ENCODE peak calls at places on chromosomes 12 and 14, in five cellular contexts. D is adrenal gland, F is suprapubic skin, B is stomach, L is ovary. M is an unnamed sample. For H3K4me1, the result is how much of the 10 kb centered on the place peaks cover.

GRCh38 chr12:89101440-89101839 is 250.9 kb downstream of the DUSP6 start:
- DNase-seq in F (no peak), B (no peak), L (no peak), D (no peak), M (no peak)

GRCh38 chr14:68247281-68247680 is 427.7 kb downstream of the RAD51B start:
- DNase-seq in L (no peak), F (no peak), B (no peak), D (no peak), M (no peak)

GRCh38 chr12:3117628-3118027 is 40.4 kb downstream of the TSPAN9 start:
- DNase-seq in F (no peak), D (no peak), L (no peak), B (no peak), M (no peak)

GRCh38 chr12:124497658-124498057 is 69.8 kb downstream of the NCOR2 start:
- DNase-seq in D (peak), F (peak), L (no peak), B (no peak), M (no peak)

GRCh38 chr12:77681726-77682125 is 149.0 kb upstream of the NAV3 start:
- DNase-seq in F (no peak), D (no peak), B (no peak), L (no peak), M (no peak)

GRCh38 chr14:74670726-74671125 is 42.2 kb downstream of the AREL1 start:
- DNase-seq in D (no peak), B (no peak), L (no peak), F (no peak), M (no peak)

GRCh38 chr12:115227137-115227615 is 543.2 kb upstream of the TBX3 start:
- DNase-seq in F (no peak), B (no peak), D (peak), L (no peak), M (no peak)

GRCh38 chr12:80262372-80263170 is 163.2 kb downstream of the OTOGL start:
- DNase-seq in B (no peak), F (no peak), D (no peak), L (no peak), M (no peak)

GRCh38 chr12:70964867-70965469 is 44.4 kb upstream of the PTPRR start:
- DNase-seq in D (no peak), L (no peak), F (no peak), B (no peak), M (no peak)

GRCh38 chr14:82502043-82502442 is 968.4 kb upstream of the SEL1L start:
- DNase-seq in D (no peak), L (no peak), B (no peak), F (no peak), M (no peak)

GRCh38 chr12:19434538-19434937 is 4.8 kb upstream of the AEBP2 start:
- DNase-seq in F (no peak), L (no peak), B (no peak), D (peak), M (no peak)

GRCh38 chr12:102631274-102631673 is 150.9 kb upstream of the IGF1 start:
- DNase-seq in D (no peak), F (no peak), B (no peak), L (no peak), M (no peak)

GRCh38 chr14:47833006-47833405 is 157.6 kb upstream of the MDGA2 start:
- DNase-seq in F (no peak), D (no peak), B (no peak), L (no peak), M (no peak)

GRCh38 chr12:78666584-78666983 is 198.0 kb upstream of the SYT1 start:
- DNase-seq in F (no peak), D (no peak), L (no peak), B (no peak), M (no peak)

GRCh38 chr14:67199016-67199415 is 9.8 kb downstream of the GARIN2 start:
- DNase-seq in L (no peak), F (no peak), D (no peak), B (no peak), M (no peak)

GRCh38 chr12:78096909-78097597 is 266.4 kb downstream of the NAV3 start:
- DNase-seq in D (peak), B (no peak), F (no peak), L (no peak), M (no peak)

GRCh38 chr12:32336261-32336660 is 63.1 kb upstream of the FGD4 start:
- DNase-seq in D (no peak), F (no peak), B (no peak), L (no peak), M (no peak)

GRCh38 chr14:105146181-105146975 is 22.2 kb downstream of the JAG2 start:
- DNase-seq in D (no peak), F (no peak), B (no peak), L (no peak), M (no peak)

GRCh38 chr12:39287817-39288216 is 155.1 kb downstream of the KIF21A start:
- DNase-seq in B (no peak), L (no peak), D (peak), F (no peak), M (no peak)

GRCh38 chr12:89821901-89822300 is 113.3 kb upstream of the ATP2B1 start:
- DNase-seq in L (no peak), F (no peak), D (no peak), B (no peak), M (no peak)

GRCh38 chr14:25400607-25401206 is 350.8 kb upstream of the STXBP6 start:
- DNase-seq in B (peak), L (no peak), D (peak), F (no peak), M (peak)

GRCh38 chr12:111366583-111366982 is 2.3 kb downstream of the PHETA1 start:
- DNase-seq in B (no peak), L (no peak), D (no peak), F (no peak), M (no peak)

GRCh38 chr14:102159841-102160240 is 20.1 kb downstream of the WDR20 start:
- DNase-seq in B (no peak), L (no peak), D (no peak), F (no peak), M (no peak)

GRCh38 chr14:47676301-47676617 is 854 bp upstream of the MDGA2 start:
- DNase-seq in B (no peak), D (no peak), F (no peak), L (no peak), M (no peak)

GRCh38 chr12:4664111-4664510 is 15.2 kb downstream of the NDUFA9 start:
- DNase-seq in L (no peak), F (no peak), B (no peak), D (no peak), M (no peak)

GRCh38 chr12:80966001-80966400 is 28.3 kb upstream of the LIN7A start:
- DNase-seq in L (no peak), B (no peak), F (no peak), D (no peak), M (no peak)

GRCh38 chr14:69181491-69181890 is 9.8 kb upstream of the EXD2 start:
- DNase-seq in L (no peak), D (no peak), F (no peak), B (no peak), M (no peak)

GRCh38 chr12:95851609-95852008 is 7.1 kb upstream of the SNRPF start:
- DNase-seq in D (no peak), F (no peak), L (no peak), B (no peak), M (no peak)

GRCh38 chr12:62446741-62447452 is 19.7 kb upstream of the MON2 start:
- DNase-seq in L (no peak), B (no peak), F (no peak), D (no peak), M (no peak)

GRCh38 chr12:115638753-115639666 is 638.5 kb downstream of the MED13L start:
- DNase-seq in F (no peak), D (no peak), B (no peak), L (no peak), M (no peak)

GRCh38 chr12:112515868-112516267 is 97.1 kb downstream of the PTPN11 start:
- DNase-seq in L (no peak), B (no peak), D (no peak), F (no peak), M (no peak)

GRCh38 chr14:21454843-21455550 is 926 bp downstream of the CHD8 start:
- DNase-seq in D (no peak), F (no peak), L (no peak), B (no peak), M (no peak)

GRCh38 chr12:56007148-56007891 is 10.2 kb downstream of the SUOX start:
- DNase-seq in F (peak), D (peak), L (peak), B (peak), M (peak)
- TF ChIP-seq POLR2A in F (no peak), D (no peak), L (no peak), B (no peak), M (no peak)

DNA sequence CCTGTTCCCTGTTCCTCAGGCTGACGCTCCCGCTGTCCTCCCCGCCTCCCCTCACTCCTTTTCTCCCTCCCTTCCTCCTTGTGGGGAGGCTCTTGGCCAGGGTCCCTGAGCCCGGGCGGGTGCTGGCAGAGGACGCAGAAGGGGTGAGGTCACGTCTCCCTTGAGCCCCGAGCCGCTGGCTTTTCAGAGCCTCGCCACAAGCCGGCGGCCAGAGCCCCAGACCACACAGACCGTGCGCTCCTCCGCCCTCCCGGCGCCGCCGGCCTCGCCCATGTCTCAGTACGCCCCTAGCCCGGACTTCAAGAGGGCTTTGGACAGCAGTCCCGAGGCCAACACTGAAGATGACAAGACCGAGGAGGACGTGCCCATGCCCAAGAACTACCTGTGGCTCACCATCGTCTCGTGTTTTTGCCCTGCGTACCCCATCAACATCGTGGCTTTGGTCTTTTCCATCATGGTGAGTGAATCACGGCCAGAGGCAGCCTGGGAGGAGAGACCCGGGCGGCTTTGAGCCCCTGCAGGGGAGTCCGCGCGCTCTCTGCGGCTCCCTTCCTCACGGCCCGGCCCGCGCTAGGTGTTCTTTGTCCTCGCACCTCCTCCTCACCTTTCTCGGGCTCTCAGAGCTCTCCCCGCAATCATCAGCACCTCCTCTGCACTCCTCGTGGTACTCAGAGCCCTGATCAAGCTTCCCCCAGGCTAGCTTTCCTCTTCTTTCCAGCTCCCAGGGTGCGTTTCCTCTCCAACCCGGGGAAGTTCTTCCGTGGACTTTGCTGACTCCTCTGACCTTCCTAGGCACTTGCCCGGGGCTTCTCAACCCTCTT is at the start of gene TMEM233:
- DNase-seq in D (no peak), F (no peak), B (no peak), L (peak), M (no peak)
- H3K4me3 ChIP-seq in D (peak), F (peak), B (peak), L (no peak), M (peak)

GRCh38 chr14:95544588-95544987 is 9.7 kb downstream of the GLRX5 start:
- DNase-seq in L (no peak), F (no peak), B (no peak), D (no peak), M (no peak)
- H3K4me1 ChIP-seq in L (under half), F (under half), B (under half), D (under half), M (under half)

GRCh38 chr14:54730156-54730961 is 163.4 kb downstream of the SAMD4A start:
- DNase-seq in D (no peak), B (no peak), F (no peak), L (no peak), M (no peak)
- TF ChIP-seq POLR2A in D (no peak), B (no peak), F (no peak), L (no peak), M (no peak)